ENCODE peak calls at places on chromosomes 2 and 18, in seven cellular contexts. Z is left ventricle myocardium inferior; L is A172; J is stimulated activated CD4-positive, alpha-beta T cell treated with anti-CD3 and anti-CD28 coated beads, Interleukin-1b, Interleukin-23, amount 100 ng/mL, for 24 hours; M is fibroblast of pulmonary artery; Y is Kasumi-1; X is HS-27A. E is an unnamed sample.

GRCh38 chr18:23452347-23452727 is 750 bp upstream of the RIOK3 start:
- DNase-seq in Z (no peak), L (no peak), J (no peak), M (no peak), Y (no peak), X (no peak), E (no peak)

GRCh38 chr18:59067873-59068272 is 71.8 kb upstream of the SEC11C start:
- DNase-seq in Z (no peak), L (no peak), J (no peak), M (peak), Y (peak), X (no peak), E (no peak)

GRCh38 chr2:69203166-69203985 is 183.7 kb downstream of the GFPT1 start:
- DNase-seq in Z (no peak), L (no peak), J (no peak), M (no peak), Y (no peak), X (no peak), E (no peak)

GRCh38 chr2:102185347-102185746 is 1.5 kb upstream of the IL1RL2 start:
- DNase-seq in Z (no peak), L (no peak), J (no peak), M (peak), Y (peak), X (no peak), E (no peak)

GRCh38 chr2:175855794-175856453 is 146.1 kb downstream of the LNPK start:
- DNase-seq in Z (peak), L (peak), J (no peak), M (no peak), Y (peak), X (no peak), E (no peak)

GRCh38 chr2:191582355-191582754 is 95.6 kb upstream of the NABP1 start:
- DNase-seq in Z (no peak), L (peak), J (no peak), M (peak), Y (no peak), X (no peak), E (no peak)

GRCh38 chr2:2757764-2758163 is 426.7 kb upstream of the MYT1L start:
- DNase-seq in Z (no peak), L (no peak), J (no peak), M (no peak), Y (no peak), X (no peak), E (no peak)

GRCh38 chr2:9424447-9425164 is 1.2 kb downstream of the CPSF3 start:
- DNase-seq in Z (no peak), L (no peak), J (no peak), M (no peak), Y (no peak), X (no peak), E (no peak)

GRCh38 chr2:144014108-144014507 is 505.8 kb downstream of the ZEB2 start:
- DNase-seq in Z (no peak), L (no peak), J (no peak), M (peak), Y (no peak), X (no peak), E (no peak)

GRCh38 chr2:218169757-218170546 is 3.2 kb upstream of the CXCR1 start:
- DNase-seq in Z (no peak), L (no peak), J (no peak), M (no peak), Y (no peak), X (no peak), E (no peak)

GRCh38 chr2:85788603-85789002 is 34.8 kb downstream of the ATOH8 start:
- DNase-seq in Z (no peak), L (no peak), J (no peak), M (no peak), Y (no peak), X (no peak), E (no peak)

E was measured in HL-60.